ENCODE peak calls at places on chromosome 1, in nine cellular contexts. Z is neural progenitor cell, C is OCI-LY7, R is HCT116, M is hepatocyte, J is GM23248, E is GM23338, H is SK-N-SH, D is MM.1S. I is an unnamed sample.

GRCh38 chr1:110203021-110203661 is 7.0 kb upstream of the KCNC4 start:
- DNase-seq in Z (peak; percentile 67), C (peak; percentile 75), R (peak; percentile 55), M (peak; percentile 77), J (peak; percentile 68), E (peak; percentile 78), H (peak; percentile 72), D (peak; percentile 24), I (peak; percentile 94)

GRCh38 chr1:165143437-165144065 is 213.0 kb downstream of the LMX1A start:
- DNase-seq in Z (peak; percentile 22), C (peak; percentile 22), R (no peak), M (peak; percentile 16), J (peak; percentile 18), E (peak; percentile 62), H (no peak), D (peak; percentile 54), I (peak; percentile 66)

GRCh38 chr1:52553372-52554266 is 727 bp upstream of the TUT4 start:
- DNase-seq in Z (peak; percentile 95), C (peak; percentile 84), R (peak; percentile 42), M (peak; percentile 95), J (peak; percentile 97), E (peak; percentile 86), H (peak; percentile 94), D (peak; percentile 76), I (peak; percentile 73)

GRCh38 chr1:57637155-57637554 is 213.3 kb upstream of the DAB1 start:
- DNase-seq in Z (no peak), C (no peak), R (no peak), M (no peak), J (peak; percentile 79), E (no peak), H (no peak), D (no peak), I (no peak)

GRCh38 chr1:57131701-57132394 is 166.0 kb upstream of the C8B start:
- DNase-seq in Z (no peak), C (no peak), R (no peak), M (no peak), J (peak; percentile 69), E (no peak), H (no peak), D (no peak), I (peak; percentile 25)

GRCh38 chr1:99465176-99465900 is 180.6 kb upstream of the PALMD start:
- DNase-seq in Z (no peak), C (no peak), R (no peak), M (no peak), J (peak; percentile 94), E (no peak), H (peak; percentile 58), D (no peak), I (peak; percentile 70)

GRCh38 chr1:20447794-20448193 is 38.2 kb downstream of the CAMK2N1 start:
- DNase-seq in Z (no peak), C (no peak), R (no peak), M (no peak), J (no peak), E (no peak), H (no peak), D (no peak), I (no peak)

GRCh38 chr1:92951141-92951582 is 10.1 kb downstream of the DIPK1A start:
- DNase-seq in Z (no peak), C (peak; percentile 94), R (peak; percentile 26), M (peak; percentile 17), J (peak; percentile 93), E (no peak), H (no peak), D (peak; percentile 58), I (peak; percentile 57)

GRCh38 chr1:23224721-23225648 is 7.7 kb upstream of the HTR1D start:
- DNase-seq in Z (no peak), C (no peak), R (no peak), M (no peak), J (peak; percentile 63), E (peak; percentile 56), H (peak; percentile 82), D (no peak), I (no peak)

GRCh38 chr1:119771016-119771415 is 2.3 kb upstream of the HMGCS2 start:
- DNase-seq in Z (peak; percentile 61), C (no peak), R (no peak), M (peak; percentile 61), J (peak; percentile 13), E (peak; percentile 52), H (peak; percentile 29), D (no peak), I (no peak)

GRCh38 chr1:40625076-40625475 is 40.4 kb downstream of the RIMS3 start:
- DNase-seq in Z (peak; percentile 38), C (peak; percentile 37), R (no peak), M (peak; percentile 33), J (peak; percentile 30), E (peak; percentile 33), H (no peak), D (no peak), I (peak; percentile 48)

GRCh38 chr1:150987928-150988327 is 5.8 kb downstream of the ANXA9 start:
- DNase-seq in Z (no peak), C (no peak), R (no peak), M (no peak), J (no peak), E (no peak), H (no peak), D (no peak), I (no peak)

GRCh38 chr1:154403300-154403943 is 1.7 kb upstream of the IL6R start:
- DNase-seq in Z (no peak), C (no peak), R (no peak), M (no peak), J (no peak), E (no peak), H (no peak), D (peak; percentile 85), I (no peak)

GRCh38 chr1:18299441-18300338 is 181.0 kb upstream of the KLHDC7A start:
- DNase-seq in Z (peak; percentile 68), C (peak; percentile 65), R (peak; percentile 10), M (peak; percentile 40), J (peak; percentile 28), E (peak; percentile 88), H (peak; percentile 73), D (no peak), I (peak; percentile 28)
- TF ChIP-seq EZH2phosphoT487 in Z (no peak), C (no peak), R (no peak), M (no peak), J (no peak), E (no peak), H (no peak), D (no peak), I (no peak)

GRCh38 chr1:208239518-208240381 is 4.4 kb downstream of the PLXNA2 start:
- DNase-seq in Z (peak; percentile 35), C (no peak), R (no peak), M (peak; percentile 63), J (no peak), E (no peak), H (peak; percentile 50), D (no peak), I (no peak)
- H3K4me1 ChIP-seq in Z (peaks cover 63% of the 10 kb centered on the region), C (peaks cover 8% of the 10 kb centered on the region), R (peaks cover 5% of the 10 kb centered on the region), M (peaks cover 50% of the 10 kb centered on the region), J (peaks cover 31% of the 10 kb centered on the region), E (peaks cover 35% of the 10 kb centered on the region), H (peaks cover 61% of the 10 kb centered on the region), D (peaks cover 5% of the 10 kb centered on the region), I (peaks cover 24% of the 10 kb centered on the region)

GRCh38 chr1:19057784-19058475 is 101.5 kb upstream of the IFFO2 start:
- DNase-seq in Z (no peak), C (no peak), R (no peak), M (no peak), J (no peak), E (no peak), H (no peak), D (no peak), I (no peak)

GRCh38 chr1:19055001-19055400 is 98.5 kb upstream of the IFFO2 start:
- DNase-seq in Z (no peak), C (no peak), R (no peak), M (no peak), J (no peak), E (no peak), H (no peak), D (no peak), I (no peak)

GRCh38 chr1:19057182-19057779 is 100.8 kb upstream of the IFFO2 start:
- DNase-seq in Z (no peak), C (no peak), R (no peak), M (no peak), J (no peak), E (no peak), H (no peak), D (no peak), I (no peak)

GRCh38 chr1:19053486-19053885 is 97.0 kb upstream of the IFFO2 start:
- DNase-seq in Z (no peak), C (no peak), R (no peak), M (no peak), J (no peak), E (no peak), H (no peak), D (no peak), I (no peak)

DNA sequence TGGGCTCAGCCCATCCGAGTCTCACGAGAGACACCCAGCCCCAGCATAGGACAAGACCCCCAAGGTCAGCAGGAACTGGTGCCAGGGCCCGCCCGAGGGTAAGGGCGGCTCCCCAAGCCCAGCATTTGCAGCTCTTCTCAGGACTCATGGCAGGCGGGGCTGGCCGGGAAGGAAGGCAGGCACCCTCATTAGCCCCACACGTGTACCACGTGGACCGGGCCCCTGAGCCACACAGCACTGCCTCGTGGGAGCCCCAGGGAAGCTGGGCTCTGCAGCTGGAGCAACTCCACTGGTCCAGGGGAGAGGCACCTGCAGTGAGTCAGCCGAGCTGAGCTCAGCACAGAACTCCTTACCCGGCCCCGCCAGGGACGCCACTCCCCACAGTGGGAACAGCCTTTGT is 97.7 kb upstream of the IFFO2 start:
- DNase-seq in Z (no peak), C (no peak), R (no peak), M (no peak), J (no peak), E (no peak), H (no peak), D (no peak), I (no peak)
- TF ChIP-seq EZH2phosphoT487 in Z (no peak), C (no peak), R (no peak), M (no peak), J (no peak), E (no peak), H (no peak), D (no peak), I (no peak)

DNA sequence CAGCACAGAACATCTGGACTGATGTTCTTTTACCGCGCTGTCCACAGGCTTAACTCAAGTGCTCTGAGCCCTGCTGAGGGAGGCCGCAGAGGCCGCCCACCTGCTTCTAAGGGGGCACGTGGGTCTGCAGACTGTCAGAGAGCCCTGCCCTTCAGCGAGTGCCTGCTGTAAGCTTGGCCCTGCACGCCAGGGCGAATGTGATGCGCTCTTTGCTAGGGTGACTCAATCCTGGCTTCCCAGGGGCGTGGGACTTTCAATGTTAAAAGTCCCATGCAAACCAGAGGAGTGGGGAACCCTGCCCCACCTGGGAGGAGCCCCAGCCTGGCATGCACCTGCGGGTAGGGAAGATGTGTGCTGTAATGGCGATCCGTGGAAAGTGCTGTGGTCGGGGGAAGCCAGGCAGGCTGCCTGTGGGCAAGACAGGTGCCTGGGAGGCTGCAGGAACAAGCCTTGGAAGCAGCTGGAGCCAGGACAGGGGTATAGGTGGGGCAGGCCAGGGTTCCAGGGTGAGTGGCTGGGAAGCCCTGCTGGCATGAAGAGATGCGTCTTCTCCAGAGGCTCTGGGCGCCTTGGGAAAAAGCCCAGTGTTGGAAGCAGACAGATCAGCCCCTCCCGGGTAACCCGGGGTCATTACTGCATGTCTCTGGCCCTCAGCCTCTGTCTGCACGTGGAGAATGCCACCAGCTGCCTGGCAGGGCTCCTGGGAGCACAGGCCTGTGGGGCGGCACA is 592 bp upstream of the PANK4 start:
- DNase-seq in Z (no peak), C (no peak), R (no peak), M (peak; percentile 71), J (peak; percentile 94), E (no peak), H (no peak), D (no peak), I (peak; percentile 80)
- H3K4me1 ChIP-seq in Z (peaks cover 43% of the 10 kb centered on the region), C (peaks cover 26% of the 10 kb centered on the region), R (peaks cover 15% of the 10 kb centered on the region), M (peaks cover 27% of the 10 kb centered on the region), J (peaks cover 15% of the 10 kb centered on the region), E (peaks cover 19% of the 10 kb centered on the region), H (peaks cover 45% of the 10 kb centered on the region), D (peaks cover 13% of the 10 kb centered on the region), I (peaks cover 45% of the 10 kb centered on the region)

I was measured in PC-3.